ENCODE peak calls at places on chromosomes 4 and X, in four cellular contexts. One of them, this sample, is unnamed.

GRCh38 chr4:5756271-5756670 is 45.3 kb downstream of the EVC start:
- DNase-seq in left lung: no peak
- DNase-seq in upper lobe of right lung: peak
- DNase-seq in mammary epithelial cell: no peak
- DNase-seq in this sample: no peak

GRCh38 chr4:54683616-54684346 is 26.0 kb downstream of the KIT start:
- DNase-seq in mammary epithelial cell: peak
- DNase-seq in left lung: no peak
- DNase-seq in upper lobe of right lung: no peak
- DNase-seq in this sample: no peak

GRCh38 chr4:181181331-181181730 is 1061.9 kb upstream of the TENM3 start:
- DNase-seq in left lung: no peak
- DNase-seq in mammary epithelial cell: peak
- DNase-seq in upper lobe of right lung: no peak
- DNase-seq in this sample: no peak

GRCh38 chr4:84971319-84971932 is 4.9 kb upstream of the WDFY3 start:
- DNase-seq in upper lobe of right lung: no peak
- DNase-seq in left lung: no peak
- DNase-seq in mammary epithelial cell: peak
- DNase-seq in this sample: no peak

GRCh38 chrX:2608638-2609430 is 82.3 kb upstream of the CD99 start:
- DNase-seq in mammary epithelial cell: peak
- DNase-seq in left lung: peak
- DNase-seq in upper lobe of right lung: peak
- DNase-seq in this sample: no peak

GRCh38 chrX:21972721-21973120 is 32.2 kb downstream of the SMS start:
- DNase-seq in mammary epithelial cell: no peak
- DNase-seq in left lung: no peak
- DNase-seq in upper lobe of right lung: no peak
- DNase-seq in this sample: no peak

GRCh38 chr4:120293341-120293740 is 226.7 kb upstream of the MAD2L1 start:
- DNase-seq in mammary epithelial cell: no peak
- DNase-seq in upper lobe of right lung: no peak
- DNase-seq in left lung: no peak
- DNase-seq in this sample: no peak

GRCh38 chr4:6177587-6178197 is 22.7 kb downstream of the JAKMIP1 start:
- DNase-seq in mammary epithelial cell: no peak
- DNase-seq in left lung: no peak
- DNase-seq in upper lobe of right lung: no peak
- DNase-seq in this sample: no peak

GRCh38 chr4:164648151-164648848 is 105.6 kb upstream of the SMIM31 start:
- DNase-seq in left lung: no peak
- DNase-seq in upper lobe of right lung: no peak
- DNase-seq in mammary epithelial cell: peak
- DNase-seq in this sample: peak

GRCh38 chr4:143341186-143341755 is 4.6 kb downstream of the GAB1 start:
- DNase-seq in left lung: no peak
- DNase-seq in mammary epithelial cell: no peak
- DNase-seq in upper lobe of right lung: no peak
- DNase-seq in this sample: no peak

GRCh38 chr4:184330008-184330400 is 112.3 kb upstream of the ENPP6 start:
- DNase-seq in left lung: no peak
- DNase-seq in mammary epithelial cell: peak
- DNase-seq in upper lobe of right lung: peak
- DNase-seq in this sample: peak

GRCh38 chr4:24278693-24279092 is 305.7 kb downstream of the DHX15 start:
- DNase-seq in left lung: no peak
- DNase-seq in mammary epithelial cell: no peak
- DNase-seq in upper lobe of right lung: no peak
- DNase-seq in this sample: no peak

GRCh38 chr4:150540959-150541360 is 41.0 kb upstream of the MAB21L2 start:
- DNase-seq in left lung: no peak
- DNase-seq in upper lobe of right lung: no peak
- DNase-seq in mammary epithelial cell: no peak
- DNase-seq in this sample: no peak

GRCh38 chr4:169720529-169720928 is 37.2 kb downstream of the HPF1 start:
- DNase-seq in upper lobe of right lung: no peak
- DNase-seq in left lung: no peak
- DNase-seq in mammary epithelial cell: no peak
- DNase-seq in this sample: no peak

GRCh38 chr4:26566027-26566578 is 17.8 kb upstream of the TBC1D19 start:
- DNase-seq in upper lobe of right lung: no peak
- DNase-seq in left lung: no peak
- DNase-seq in mammary epithelial cell: no peak
- DNase-seq in this sample: no peak

DNA sequence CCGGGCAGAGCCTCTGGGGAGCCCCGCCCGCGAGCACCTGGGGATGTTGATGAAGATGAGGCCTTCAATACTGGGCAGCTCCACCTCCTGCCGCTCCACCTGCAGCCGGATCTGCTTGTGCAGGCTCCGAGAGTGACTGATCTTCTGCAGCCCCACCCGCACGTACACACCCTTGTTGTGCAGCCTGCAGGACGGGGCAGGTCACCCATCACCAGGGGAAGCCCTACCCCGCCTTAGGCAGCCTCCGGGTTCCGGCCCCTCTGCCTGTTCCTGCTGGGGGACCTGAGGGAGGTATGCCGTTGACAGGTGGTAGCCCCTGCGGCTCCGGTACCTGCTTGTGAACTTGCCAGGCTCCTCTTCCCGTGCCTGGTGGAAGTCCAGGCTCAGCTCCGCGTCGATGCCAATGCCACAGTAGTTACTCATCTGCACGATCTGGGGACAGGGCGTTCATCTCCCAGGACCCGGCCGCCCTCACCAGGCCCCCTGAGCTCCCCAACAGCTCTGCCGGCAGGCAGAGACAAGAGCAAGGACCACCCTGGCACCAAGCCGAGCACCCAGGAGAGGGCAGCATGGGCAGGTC is 11.6 kb downstream of the DGKQ start:
- DNase-seq in upper lobe of right lung: no peak
- DNase-seq in mammary epithelial cell: no peak
- DNase-seq in left lung: no peak
- DNase-seq in this sample: no peak
- H3K27ac ChIP-seq in upper lobe of right lung: no peak
- H3K27ac ChIP-seq in mammary epithelial cell: no peak
- H3K27ac ChIP-seq in left lung: no peak
- H3K27ac ChIP-seq in this sample: no peak

GRCh38 chr4:504076-504475 is 5.1 kb downstream of the PIGG start:
- DNase-seq in left lung: no peak
- DNase-seq in upper lobe of right lung: no peak
- DNase-seq in mammary epithelial cell: no peak
- DNase-seq in this sample: no peak
- H3K27ac ChIP-seq in left lung: no peak
- H3K27ac ChIP-seq in upper lobe of right lung: no peak
- H3K27ac ChIP-seq in mammary epithelial cell: no peak
- H3K27ac ChIP-seq in this sample: no peak

GRCh38 chrX:49231333-49232000 is 1.7 kb downstream of the CACNA1F start:
- DNase-seq in upper lobe of right lung: no peak
- DNase-seq in mammary epithelial cell: no peak
- DNase-seq in left lung: no peak
- DNase-seq in this sample: no peak

GRCh38 chrX:49233176-49233575 is at the start of gene CACNA1F:
- DNase-seq in mammary epithelial cell: no peak
- DNase-seq in left lung: no peak
- DNase-seq in upper lobe of right lung: no peak
- DNase-seq in this sample: no peak

GRCh38 chrX:49232525-49232924 is 615 bp downstream of the CACNA1F start:
- DNase-seq in left lung: no peak
- DNase-seq in upper lobe of right lung: no peak
- DNase-seq in mammary epithelial cell: no peak
- DNase-seq in this sample: no peak

GRCh38 chrX:49228185-49228584 is 5.0 kb downstream of the CACNA1F start:
- DNase-seq in left lung: no peak
- DNase-seq in mammary epithelial cell: no peak
- DNase-seq in upper lobe of right lung: no peak
- DNase-seq in this sample: no peak

GRCh38 chrX:49230500-49231232 is 2.5 kb downstream of the CACNA1F start:
- DNase-seq in left lung: peak
- DNase-seq in upper lobe of right lung: peak
- DNase-seq in mammary epithelial cell: no peak
- DNase-seq in this sample: no peak
- H3K27ac ChIP-seq in left lung: peak
- H3K27ac ChIP-seq in upper lobe of right lung: peak
- H3K27ac ChIP-seq in mammary epithelial cell: no peak
- H3K27ac ChIP-seq in this sample: no peak

GRCh38 chr4:12926189-12927066 is 557.7 kb downstream of the RAB28 start:
- DNase-seq in upper lobe of right lung: no peak
- DNase-seq in left lung: no peak
- DNase-seq in mammary epithelial cell: no peak
- DNase-seq in this sample: no peak
- H3K27ac ChIP-seq in upper lobe of right lung: no peak
- H3K27ac ChIP-seq in left lung: no peak
- H3K27ac ChIP-seq in mammary epithelial cell: no peak
- H3K27ac ChIP-seq in this sample: no peak